ENCODE peak calls at places on chromosomes 5 and 9, in seven cellular contexts. H, A, X, S, Q, W and R are unnamed samples.

GRCh38 chr5:53438486-53439472 is 41.6 kb upstream of the FST start:
- DNase-seq in H (no peak), A (no peak), X (no peak), S (no peak), Q (no peak), W (no peak), R (no peak)

GRCh38 chr5:33257807-33258491 is 182.8 kb upstream of the TARS1 start:
- DNase-seq in H (no peak), A (peak; percentile 3), X (no peak), S (no peak), Q (no peak), W (no peak), R (no peak)

GRCh38 chr5:168137265-168137664 is 154.2 kb upstream of the WWC1 start:
- DNase-seq in H (no peak), A (no peak), X (no peak), S (no peak), Q (no peak), W (peak; percentile 36), R (no peak)

GRCh38 chr5:154933537-154933936 is 4.5 kb downstream of the GEMIN5 start:
- DNase-seq in H (no peak), A (no peak), X (no peak), S (no peak), Q (no peak), W (no peak), R (no peak)

GRCh38 chr5:112070022-112070421 is 313.0 kb upstream of the NREP start:
- DNase-seq in H (peak; percentile 1), A (no peak), X (no peak), S (peak; percentile 4), Q (no peak), W (no peak), R (no peak)

GRCh38 chr9:29966247-29966646 is 2393.0 kb upstream of the C9orf72 start:
- DNase-seq in H (no peak), A (no peak), X (no peak), S (no peak), Q (no peak), W (no peak), R (no peak)

GRCh38 chr9:101028346-101029299 is at the start of gene PLPPR1:
- DNase-seq in H (peak; percentile 47), A (no peak), X (peak; percentile 89), S (peak; percentile 78), Q (no peak), W (no peak), R (peak; percentile 51)

GRCh38 chr5:6885581-6885980 is 172.3 kb downstream of the TENT4A start:
- DNase-seq in H (no peak), A (no peak), X (no peak), S (no peak), Q (no peak), W (no peak), R (no peak)

GRCh38 chr9:105979359-105979758 is 285.0 kb downstream of the TMEM38B start:
- DNase-seq in H (no peak), A (no peak), X (no peak), S (peak; percentile 57), Q (no peak), W (no peak), R (no peak)

GRCh38 chr5:147752666-147753290 is 29.8 kb downstream of the JAKMIP2 start:
- DNase-seq in H (no peak), A (no peak), X (no peak), S (no peak), Q (no peak), W (no peak), R (no peak)

GRCh38 chr5:59249160-59249559 is 644.4 kb downstream of the PDE4D start:
- DNase-seq in H (no peak), A (no peak), X (no peak), S (no peak), Q (no peak), W (no peak), R (no peak)

GRCh38 chr9:15104826-15105420 is 194.7 kb upstream of the FREM1 start:
- DNase-seq in H (no peak), A (peak; percentile 16), X (peak; percentile 47), S (peak; percentile 37), Q (peak; percentile 8), W (no peak), R (peak; percentile 46)

GRCh38 chr5:1161108-1161831 is 40.1 kb upstream of the SLC6A19 start:
- DNase-seq in H (no peak), A (peak; percentile 69), X (peak; percentile 94), S (no peak), Q (no peak), W (no peak), R (peak; percentile 25)

GRCh38 chr5:127940854-127941253 is 142.7 kb upstream of the SLC12A2 start:
- DNase-seq in H (no peak), A (no peak), X (no peak), S (no peak), Q (no peak), W (no peak), R (no peak)

GRCh38 chr5:89417990-89418820 is 535.2 kb upstream of the MEF2C start:
- DNase-seq in H (no peak), A (no peak), X (no peak), S (no peak), Q (peak; percentile 33), W (no peak), R (no peak)

GRCh38 chr9:70586506-70586905 is 172.0 kb upstream of the KLF9 start:
- DNase-seq in H (no peak), A (no peak), X (no peak), S (no peak), Q (no peak), W (no peak), R (no peak)

GRCh38 chr9:94787268-94787667 is 60.8 kb downstream of the AOPEP start:
- DNase-seq in H (no peak), A (no peak), X (no peak), S (no peak), Q (no peak), W (no peak), R (no peak)

GRCh38 chr5:116532762-116533525 is 41.7 kb downstream of the SEMA6A start:
- DNase-seq in H (no peak), A (no peak), X (peak; percentile 97), S (no peak), Q (no peak), W (no peak), R (no peak)

GRCh38 chr5:123538670-123539459 is 26.9 kb downstream of the CSNK1G3 start:
- DNase-seq in H (no peak), A (no peak), X (no peak), S (no peak), Q (no peak), W (no peak), R (no peak)

GRCh38 chr5:31537856-31538255 is 5.8 kb downstream of the C5orf22 start:
- DNase-seq in H (no peak), A (no peak), X (no peak), S (no peak), Q (no peak), W (no peak), R (no peak)

GRCh38 chr5:145158654-145159199 is 676.4 kb downstream of the PRELID2 start:
- DNase-seq in H (no peak), A (no peak), X (no peak), S (no peak), Q (no peak), W (no peak), R (no peak)

GRCh38 chr5:20286512-20286911 is 298.5 kb upstream of the CDH18 start:
- DNase-seq in H (no peak), A (no peak), X (no peak), S (no peak), Q (no peak), W (no peak), R (no peak)

GRCh38 chr5:55914141-55914413 is 62.9 kb downstream of the IL31RA start:
- DNase-seq in H (no peak), A (no peak), X (no peak), S (no peak), Q (no peak), W (no peak), R (no peak)

GRCh38 chr5:55908804-55909203 is 57.6 kb downstream of the IL31RA start:
- DNase-seq in H (no peak), A (no peak), X (no peak), S (no peak), Q (no peak), W (no peak), R (no peak)

GRCh38 chr5:55913396-55914140 is 62.4 kb downstream of the IL31RA start:
- DNase-seq in H (no peak), A (no peak), X (no peak), S (no peak), Q (no peak), W (no peak), R (no peak)

GRCh38 chr5:55914971-55915370 is 63.8 kb downstream of the IL31RA start:
- DNase-seq in H (no peak), A (no peak), X (no peak), S (no peak), Q (no peak), W (no peak), R (no peak)

GRCh38 chr5:55911784-55912653 is 60.9 kb downstream of the IL31RA start:
- DNase-seq in H (no peak), A (no peak), X (no peak), S (no peak), Q (no peak), W (no peak), R (no peak)
- H3K9ac ChIP-seq in H (no peak overlapping the region), A (no peak overlapping the region), X (no peak overlapping the region), S (no peak overlapping the region), Q (no peak overlapping the region), W (no peak overlapping the region), R (no peak overlapping the region)

GRCh38 chr5:93626801-93627200 is 43.8 kb downstream of the NR2F1 start:
- DNase-seq in H (no peak), A (no peak), X (no peak), S (no peak), Q (no peak), W (no peak), R (no peak)

GRCh38 chr5:93622240-93622885 is 39.3 kb downstream of the NR2F1 start:
- DNase-seq in H (no peak), A (no peak), X (peak; percentile 46), S (peak; percentile 66), Q (no peak), W (no peak), R (no peak)

GRCh38 chr5:93623153-93623552 is 40.1 kb downstream of the NR2F1 start:
- DNase-seq in H (no peak), A (no peak), X (no peak), S (no peak), Q (no peak), W (no peak), R (no peak)

GRCh38 chr5:93620487-93621339 is 37.7 kb downstream of the NR2F1 start:
- DNase-seq in H (no peak), A (peak; percentile 34), X (peak; percentile 50), S (peak; percentile 94), Q (no peak), W (no peak), R (no peak)

GRCh38 chr5:93621340-93621872 is 38.4 kb downstream of the NR2F1 start:
- DNase-seq in H (no peak), A (no peak), X (peak; percentile 20), S (peak; percentile 88), Q (no peak), W (no peak), R (no peak)
- TF ChIP-seq YY1 in H (no peak), A (no peak), X (no peak), S (no peak), Q (no peak), W (no peak), R (no peak)

GRCh38 chr5:160159991-160160826 is 41.0 kb upstream of the PWWP2A start:
- DNase-seq in H (peak; percentile 75), A (no peak), X (no peak), S (no peak), Q (no peak), W (peak; percentile 28), R (peak; percentile 76)
- H3K9ac ChIP-seq in H (peak overlapping the region; percentile 65), A (no peak overlapping the region), X (no peak overlapping the region), S (no peak overlapping the region), Q (no peak overlapping the region), W (peak overlapping the region; percentile 7), R (no peak overlapping the region)

GRCh38 chr9:97903168-97903567 is 19.1 kb downstream of the TRMO start:
- DNase-seq in H (no peak), A (no peak), X (no peak), S (no peak), Q (no peak), W (no peak), R (no peak)
- TF ChIP-seq YY1 in H (no peak), A (no peak), X (no peak), S (no peak), Q (no peak), W (no peak), R (no peak)